ENCODE peak calls at places on chromosomes 1 and 21, in five cellular contexts. One of them, this sample, is unnamed.

GRCh38 chr21:29649370-29649963 is 290.3 kb downstream of the GRIK1 start:
- DNase-seq in RWPE1: no peak
- DNase-seq in foreskin keratinocyte: no peak
- DNase-seq in GM23338: no peak
- DNase-seq in stimulated activated CD4-positive, alpha-beta T cell treated with anti-CD3 and anti-CD28 coated beads, Interleukin-4, amount 100 ng/mL, for 48 hours: no peak
- DNase-seq in this sample: no peak

GRCh38 chr1:6727535-6727934 is 25.9 kb upstream of the DNAJC11 start:
- DNase-seq in RWPE1: peak
- DNase-seq in foreskin keratinocyte: no peak
- DNase-seq in GM23338: peak
- DNase-seq in stimulated activated CD4-positive, alpha-beta T cell treated with anti-CD3 and anti-CD28 coated beads, Interleukin-4, amount 100 ng/mL, for 48 hours: peak
- DNase-seq in this sample: peak

GRCh38 chr1:53359225-53359933 is 31.5 kb upstream of the LRP8 start:
- DNase-seq in RWPE1: no peak
- DNase-seq in foreskin keratinocyte: no peak
- DNase-seq in GM23338: no peak
- DNase-seq in stimulated activated CD4-positive, alpha-beta T cell treated with anti-CD3 and anti-CD28 coated beads, Interleukin-4, amount 100 ng/mL, for 48 hours: no peak
- DNase-seq in this sample: no peak

GRCh38 chr1:109341944-109342925 is 35.4 kb upstream of the MYBPHL start:
- DNase-seq in RWPE1: no peak
- DNase-seq in foreskin keratinocyte: peak
- DNase-seq in GM23338: no peak
- DNase-seq in stimulated activated CD4-positive, alpha-beta T cell treated with anti-CD3 and anti-CD28 coated beads, Interleukin-4, amount 100 ng/mL, for 48 hours: no peak
- DNase-seq in this sample: no peak

GRCh38 chr1:94983343-94983742 is 56.4 kb upstream of the CNN3 start:
- DNase-seq in RWPE1: no peak
- DNase-seq in foreskin keratinocyte: peak
- DNase-seq in GM23338: no peak
- DNase-seq in stimulated activated CD4-positive, alpha-beta T cell treated with anti-CD3 and anti-CD28 coated beads, Interleukin-4, amount 100 ng/mL, for 48 hours: no peak
- DNase-seq in this sample: no peak

GRCh38 chr1:3520419-3521378 is 66.2 kb downstream of the ARHGEF16 start:
- DNase-seq in RWPE1: no peak
- DNase-seq in foreskin keratinocyte: no peak
- DNase-seq in GM23338: no peak
- DNase-seq in stimulated activated CD4-positive, alpha-beta T cell treated with anti-CD3 and anti-CD28 coated beads, Interleukin-4, amount 100 ng/mL, for 48 hours: no peak
- DNase-seq in this sample: no peak

GRCh38 chr21:45019076-45019886 is 55.1 kb upstream of the ADARB1 start:
- DNase-seq in RWPE1: no peak
- DNase-seq in foreskin keratinocyte: no peak
- DNase-seq in GM23338: peak
- DNase-seq in stimulated activated CD4-positive, alpha-beta T cell treated with anti-CD3 and anti-CD28 coated beads, Interleukin-4, amount 100 ng/mL, for 48 hours: no peak
- DNase-seq in this sample: no peak

GRCh38 chr1:245952383-245952989 is 554.6 kb downstream of the SMYD3 start:
- DNase-seq in RWPE1: no peak
- DNase-seq in foreskin keratinocyte: no peak
- DNase-seq in GM23338: no peak
- DNase-seq in stimulated activated CD4-positive, alpha-beta T cell treated with anti-CD3 and anti-CD28 coated beads, Interleukin-4, amount 100 ng/mL, for 48 hours: no peak
- DNase-seq in this sample: no peak

GRCh38 chr1:63813829-63814277 is 40.0 kb downstream of the ROR1 start:
- DNase-seq in RWPE1: no peak
- DNase-seq in foreskin keratinocyte: no peak
- DNase-seq in GM23338: no peak
- DNase-seq in stimulated activated CD4-positive, alpha-beta T cell treated with anti-CD3 and anti-CD28 coated beads, Interleukin-4, amount 100 ng/mL, for 48 hours: no peak
- DNase-seq in this sample: no peak

GRCh38 chr1:232904566-232904965 is 45.8 kb upstream of the NTPCR start:
- DNase-seq in RWPE1: peak
- DNase-seq in foreskin keratinocyte: peak
- DNase-seq in GM23338: no peak
- DNase-seq in stimulated activated CD4-positive, alpha-beta T cell treated with anti-CD3 and anti-CD28 coated beads, Interleukin-4, amount 100 ng/mL, for 48 hours: no peak
- DNase-seq in this sample: no peak

GRCh38 chr1:208154040-208154439 is 90.1 kb downstream of the PLXNA2 start:
- DNase-seq in RWPE1: no peak
- DNase-seq in foreskin keratinocyte: no peak
- DNase-seq in GM23338: no peak
- DNase-seq in stimulated activated CD4-positive, alpha-beta T cell treated with anti-CD3 and anti-CD28 coated beads, Interleukin-4, amount 100 ng/mL, for 48 hours: no peak
- DNase-seq in this sample: no peak

GRCh38 chr1:4778056-4778455 is 123.6 kb downstream of the AJAP1 start:
- DNase-seq in RWPE1: no peak
- DNase-seq in foreskin keratinocyte: no peak
- DNase-seq in GM23338: no peak
- DNase-seq in stimulated activated CD4-positive, alpha-beta T cell treated with anti-CD3 and anti-CD28 coated beads, Interleukin-4, amount 100 ng/mL, for 48 hours: no peak
- DNase-seq in this sample: no peak

GRCh38 chr1:205590457-205590768 is 41.4 kb downstream of the ELK4 start:
- DNase-seq in RWPE1: no peak
- DNase-seq in foreskin keratinocyte: no peak
- DNase-seq in GM23338: no peak
- DNase-seq in stimulated activated CD4-positive, alpha-beta T cell treated with anti-CD3 and anti-CD28 coated beads, Interleukin-4, amount 100 ng/mL, for 48 hours: no peak
- DNase-seq in this sample: no peak

GRCh38 chr1:184883304-184883815 is 90.9 kb downstream of the NIBAN1 start:
- DNase-seq in RWPE1: no peak
- DNase-seq in foreskin keratinocyte: no peak
- DNase-seq in GM23338: no peak
- DNase-seq in stimulated activated CD4-positive, alpha-beta T cell treated with anti-CD3 and anti-CD28 coated beads, Interleukin-4, amount 100 ng/mL, for 48 hours: no peak
- DNase-seq in this sample: no peak

GRCh38 chr1:216461466-216461865 is 38.2 kb upstream of the USH2A start:
- DNase-seq in RWPE1: no peak
- DNase-seq in foreskin keratinocyte: no peak
- DNase-seq in GM23338: peak
- DNase-seq in stimulated activated CD4-positive, alpha-beta T cell treated with anti-CD3 and anti-CD28 coated beads, Interleukin-4, amount 100 ng/mL, for 48 hours: no peak
- DNase-seq in this sample: no peak

GRCh38 chr1:95018602-95019369 is 54.0 kb downstream of the ALG14 start:
- DNase-seq in RWPE1: peak
- DNase-seq in foreskin keratinocyte: peak
- DNase-seq in GM23338: no peak
- DNase-seq in stimulated activated CD4-positive, alpha-beta T cell treated with anti-CD3 and anti-CD28 coated beads, Interleukin-4, amount 100 ng/mL, for 48 hours: no peak
- DNase-seq in this sample: no peak

GRCh38 chr1:37795340-37796110 is 1.9 kb downstream of the MANEAL start:
- DNase-seq in RWPE1: peak
- DNase-seq in foreskin keratinocyte: peak
- DNase-seq in GM23338: peak
- DNase-seq in stimulated activated CD4-positive, alpha-beta T cell treated with anti-CD3 and anti-CD28 coated beads, Interleukin-4, amount 100 ng/mL, for 48 hours: no peak
- DNase-seq in this sample: no peak

GRCh38 chr1:212667223-212668139 is 32.2 kb downstream of the BATF3 start:
- DNase-seq in RWPE1: peak
- DNase-seq in foreskin keratinocyte: peak
- DNase-seq in GM23338: peak
- DNase-seq in stimulated activated CD4-positive, alpha-beta T cell treated with anti-CD3 and anti-CD28 coated beads, Interleukin-4, amount 100 ng/mL, for 48 hours: no peak
- DNase-seq in this sample: no peak

GRCh38 chr21:26332873-26333272 is 162.3 kb upstream of the APP start:
- DNase-seq in RWPE1: no peak
- DNase-seq in foreskin keratinocyte: peak
- DNase-seq in GM23338: no peak
- DNase-seq in stimulated activated CD4-positive, alpha-beta T cell treated with anti-CD3 and anti-CD28 coated beads, Interleukin-4, amount 100 ng/mL, for 48 hours: no peak
- DNase-seq in this sample: no peak

GRCh38 chr1:44571712-44572571 is 102.3 kb downstream of the TMEM53 start:
- DNase-seq in RWPE1: peak
- DNase-seq in foreskin keratinocyte: peak
- DNase-seq in GM23338: peak
- DNase-seq in stimulated activated CD4-positive, alpha-beta T cell treated with anti-CD3 and anti-CD28 coated beads, Interleukin-4, amount 100 ng/mL, for 48 hours: no peak
- DNase-seq in this sample: no peak

GRCh38 chr1:210272666-210273065 is 40.1 kb downstream of the SERTAD4 start:
- DNase-seq in RWPE1: no peak
- DNase-seq in foreskin keratinocyte: no peak
- DNase-seq in GM23338: peak
- DNase-seq in stimulated activated CD4-positive, alpha-beta T cell treated with anti-CD3 and anti-CD28 coated beads, Interleukin-4, amount 100 ng/mL, for 48 hours: no peak
- DNase-seq in this sample: no peak

GRCh38 chr1:228089520-228090380 is 7.2 kb downstream of the ARF1 start:
- DNase-seq in RWPE1: no peak
- DNase-seq in foreskin keratinocyte: no peak
- DNase-seq in GM23338: no peak
- DNase-seq in stimulated activated CD4-positive, alpha-beta T cell treated with anti-CD3 and anti-CD28 coated beads, Interleukin-4, amount 100 ng/mL, for 48 hours: no peak
- DNase-seq in this sample: no peak

GRCh38 chr1:226064168-226064815 is 1.8 kb downstream of the H3-3A start:
- DNase-seq in RWPE1: no peak
- DNase-seq in foreskin keratinocyte: peak
- DNase-seq in GM23338: no peak
- DNase-seq in stimulated activated CD4-positive, alpha-beta T cell treated with anti-CD3 and anti-CD28 coated beads, Interleukin-4, amount 100 ng/mL, for 48 hours: no peak
- DNase-seq in this sample: no peak

GRCh38 chr1:160724445-160725242 is 13.0 kb upstream of the CD48 start:
- DNase-seq in RWPE1: no peak
- DNase-seq in foreskin keratinocyte: peak
- DNase-seq in GM23338: peak
- DNase-seq in stimulated activated CD4-positive, alpha-beta T cell treated with anti-CD3 and anti-CD28 coated beads, Interleukin-4, amount 100 ng/mL, for 48 hours: no peak
- DNase-seq in this sample: no peak

GRCh38 chr1:155013632-155014031 is 11.0 kb downstream of the ZBTB7B start:
- DNase-seq in RWPE1: no peak
- DNase-seq in foreskin keratinocyte: no peak
- DNase-seq in GM23338: no peak
- DNase-seq in stimulated activated CD4-positive, alpha-beta T cell treated with anti-CD3 and anti-CD28 coated beads, Interleukin-4, amount 100 ng/mL, for 48 hours: no peak
- DNase-seq in this sample: no peak

GRCh38 chr1:33654267-33654832 is 181.9 kb downstream of the ZSCAN20 start:
- DNase-seq in RWPE1: no peak
- DNase-seq in foreskin keratinocyte: no peak
- DNase-seq in GM23338: peak
- DNase-seq in stimulated activated CD4-positive, alpha-beta T cell treated with anti-CD3 and anti-CD28 coated beads, Interleukin-4, amount 100 ng/mL, for 48 hours: no peak
- DNase-seq in this sample: no peak

GRCh38 chr1:52427152-52427551 is 22.8 kb downstream of the PRPF38A start:
- DNase-seq in RWPE1: no peak
- DNase-seq in foreskin keratinocyte: no peak
- DNase-seq in GM23338: no peak
- DNase-seq in stimulated activated CD4-positive, alpha-beta T cell treated with anti-CD3 and anti-CD28 coated beads, Interleukin-4, amount 100 ng/mL, for 48 hours: no peak
- DNase-seq in this sample: no peak

GRCh38 chr1:107390076-107390420 is 249.2 kb downstream of the NTNG1 start:
- DNase-seq in RWPE1: no peak
- DNase-seq in foreskin keratinocyte: no peak
- DNase-seq in GM23338: no peak
- DNase-seq in stimulated activated CD4-positive, alpha-beta T cell treated with anti-CD3 and anti-CD28 coated beads, Interleukin-4, amount 100 ng/mL, for 48 hours: no peak
- DNase-seq in this sample: no peak

GRCh38 chr1:98468111-98468717 is 193.3 kb upstream of the SNX7 start:
- DNase-seq in RWPE1: peak
- DNase-seq in foreskin keratinocyte: peak
- DNase-seq in GM23338: peak
- DNase-seq in stimulated activated CD4-positive, alpha-beta T cell treated with anti-CD3 and anti-CD28 coated beads, Interleukin-4, amount 100 ng/mL, for 48 hours: no peak
- DNase-seq in this sample: no peak

GRCh38 chr1:244788493-244789275 is 46.8 kb upstream of the COX20 start:
- DNase-seq in RWPE1: no peak
- DNase-seq in foreskin keratinocyte: no peak
- DNase-seq in GM23338: peak
- DNase-seq in stimulated activated CD4-positive, alpha-beta T cell treated with anti-CD3 and anti-CD28 coated beads, Interleukin-4, amount 100 ng/mL, for 48 hours: no peak
- DNase-seq in this sample: no peak

GRCh38 chr1:17112496-17113236 is 6.6 kb downstream of the PADI2 start:
- DNase-seq in RWPE1: no peak
- DNase-seq in foreskin keratinocyte: no peak
- DNase-seq in GM23338: no peak
- DNase-seq in stimulated activated CD4-positive, alpha-beta T cell treated with anti-CD3 and anti-CD28 coated beads, Interleukin-4, amount 100 ng/mL, for 48 hours: no peak
- DNase-seq in this sample: no peak